ENCODE peak calls at places on chromosomes 1 and 21, in four cellular contexts. H, I, N and K are unnamed samples.
A peak's percentile ranks its signal among the peaks of the same experiment; 100 is the strongest.

GRCh38 chr1:192476802-192477298 is 98.7 kb upstream of the RGS1 start:
- DNase-seq in H (peak; percentile 37), I (no peak), N (no peak), K (peak; percentile 57)

GRCh38 chr1:7500381-7501258 is 270.5 kb upstream of the VAMP3 start:
- DNase-seq in H (no peak), I (no peak), N (no peak), K (no peak)

GRCh38 chr1:3636080-3636479 is 11.3 kb downstream of the TPRG1L start:
- DNase-seq in H (no peak), I (no peak), N (peak; percentile 12), K (no peak)

GRCh38 chr1:42759114-42759513 is 7.7 kb downstream of the P3H1 start:
- DNase-seq in H (no peak), I (no peak), N (no peak), K (no peak)

GRCh38 chr1:153360592-153360991 is 2.9 kb downstream of the S100A9 start:
- DNase-seq in H (no peak), I (no peak), N (no peak), K (no peak)

GRCh38 chr1:163258181-163258580 is 55.5 kb upstream of the RGS5 start:
- DNase-seq in H (no peak), I (no peak), N (no peak), K (no peak)

GRCh38 chr1:246785536-246786111 is 61.4 kb downstream of the SCCPDH start:
- DNase-seq in H (no peak), I (no peak), N (no peak), K (no peak)

GRCh38 chr1:42170779-42171621 is 6.5 kb upstream of the GUCA2A start:
- DNase-seq in H (peak; percentile 37), I (no peak), N (no peak), K (no peak)

GRCh38 chr1:180208264-180208663 is 21.8 kb upstream of the LHX4 start:
- DNase-seq in H (no peak), I (no peak), N (peak; percentile 18), K (no peak)

GRCh38 chr1:174000274-174000852 is 21.8 kb downstream of the RC3H1 start:
- DNase-seq in H (no peak), I (no peak), N (no peak), K (no peak)

GRCh38 chr1:157585984-157586383 is 11.9 kb downstream of the FCRL4 start:
- DNase-seq in H (no peak), I (no peak), N (no peak), K (no peak)

GRCh38 chr1:239593527-239593926 is 207.2 kb downstream of the CHRM3 start:
- DNase-seq in H (no peak), I (no peak), N (no peak), K (no peak)

GRCh38 chr1:39084191-39084590 is 58.0 kb downstream of the NDUFS5 start:
- DNase-seq in H (no peak), I (no peak), N (no peak), K (no peak)

GRCh38 chr1:1969505-1969900 is 34.1 kb downstream of the CFAP74 start:
- DNase-seq in H (no peak), I (no peak), N (no peak), K (no peak)

GRCh38 chr1:212594640-212595039 is 13.9 kb upstream of the ATF3 start:
- DNase-seq in H (no peak), I (no peak), N (no peak), K (no peak)

GRCh38 chr21:15130751-15131150 is 66.0 kb upstream of the NRIP1 start:
- DNase-seq in H (no peak), I (no peak), N (no peak), K (no peak)

GRCh38 chr21:43985690-43986251 is 26.3 kb upstream of the TRAPPC10 start:
- DNase-seq in H (no peak), I (no peak), N (no peak), K (no peak)

GRCh38 chr1:211371406-211372105 is 44.9 kb downstream of the TRAF5 start:
- DNase-seq in H (no peak), I (no peak), N (no peak), K (no peak)

GRCh38 chr1:218365600-218365999 is 20.5 kb downstream of the TGFB2 start:
- DNase-seq in H (no peak), I (peak; percentile 38), N (no peak), K (no peak)

GRCh38 chr1:52651904-52652303 is 18.9 kb downstream of the SHISAL2A start:
- DNase-seq in H (peak; percentile 73), I (no peak), N (no peak), K (no peak)

GRCh38 chr1:8733463-8733862 is 84.0 kb downstream of the RERE start:
- DNase-seq in H (no peak), I (no peak), N (no peak), K (no peak)

GRCh38 chr1:112797221-112797620 is 82.1 kb upstream of the PPM1J start:
- DNase-seq in H (no peak), I (no peak), N (no peak), K (no peak)

GRCh38 chr1:51294566-51295184 is 35.7 kb downstream of the TTC39A start:
- DNase-seq in H (no peak), I (no peak), N (peak; percentile 31), K (no peak)

GRCh38 chr21:38495242-38495641 is 3.0 kb downstream of the ERG start:
- DNase-seq in H (no peak), I (no peak), N (no peak), K (no peak)

GRCh38 chr21:38500073-38500472 is 1.8 kb upstream of the ERG start:
- DNase-seq in H (no peak), I (no peak), N (no peak), K (no peak)

GRCh38 chr21:38499296-38499695 is 1.0 kb upstream of the ERG start:
- DNase-seq in H (no peak), I (no peak), N (no peak), K (no peak)

GRCh38 chr21:38496224-38496623 is 2.1 kb downstream of the ERG start:
- DNase-seq in H (no peak), I (no peak), N (no peak), K (no peak)

DNA sequence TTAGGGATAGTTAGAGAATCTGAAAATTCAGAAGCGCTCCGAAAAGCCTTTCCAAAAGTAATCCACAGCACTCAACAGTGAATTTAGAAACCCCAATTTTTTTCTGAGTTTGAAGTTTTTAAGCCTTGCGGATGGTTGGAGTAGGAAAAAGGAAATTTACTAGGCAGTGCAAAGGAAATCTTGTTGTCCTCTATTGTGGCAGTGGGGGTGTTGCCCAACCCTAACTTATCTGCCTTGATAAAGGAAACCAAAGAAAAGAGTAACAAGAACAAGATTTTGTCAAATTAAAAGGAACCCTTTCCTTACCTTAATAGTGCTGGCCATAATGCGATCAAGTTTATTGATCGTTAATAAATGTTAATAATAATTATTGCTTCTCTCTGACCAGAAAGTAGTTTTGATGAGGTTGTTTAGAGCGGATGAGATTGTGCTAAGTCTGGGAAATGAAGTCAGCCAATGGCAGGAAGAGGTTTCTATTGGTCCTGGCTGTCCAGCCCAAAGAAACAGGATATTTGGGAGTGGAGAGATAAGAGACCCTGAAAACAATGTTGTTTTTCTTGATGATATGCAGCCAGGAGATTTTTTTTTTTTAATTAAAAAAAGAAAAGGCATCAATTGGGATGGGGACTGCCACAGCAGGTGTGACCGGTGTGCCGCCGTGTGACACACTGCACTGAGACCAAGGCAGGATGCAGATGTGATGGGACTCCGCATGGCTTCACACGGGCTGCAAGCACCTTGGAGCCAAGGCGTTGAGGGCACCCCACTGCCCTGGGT is at the start of gene ERG:
- DNase-seq in H (no peak), I (no peak), N (no peak), K (no peak)
- H3K4me3 ChIP-seq in H (no peak within 1 kb of the TSS), I (peak within 1 kb of the TSS; percentile 7), N (peak within 1 kb of the TSS; percentile 31), K (no peak within 1 kb of the TSS)

GRCh38 chr1:26413031-26413430 is 2.4 kb downstream of the LIN28A start:
- DNase-seq in H (no peak), I (no peak), N (no peak), K (no peak)
- H3K4me3 ChIP-seq in H (no peak overlapping the region), I (no peak overlapping the region), N (no peak overlapping the region), K (no peak overlapping the region)

GRCh38 chr1:160646711-160647328 is at the start of gene SLAMF1:
- DNase-seq in H (peak; percentile 11), I (no peak), N (no peak), K (peak; percentile 66)
- H3K4me3 ChIP-seq in H (no peak within 1 kb of the TSS), I (no peak within 1 kb of the TSS), N (peak within 1 kb of the TSS; percentile 36), K (peak within 1 kb of the TSS; percentile 95)

DNA sequence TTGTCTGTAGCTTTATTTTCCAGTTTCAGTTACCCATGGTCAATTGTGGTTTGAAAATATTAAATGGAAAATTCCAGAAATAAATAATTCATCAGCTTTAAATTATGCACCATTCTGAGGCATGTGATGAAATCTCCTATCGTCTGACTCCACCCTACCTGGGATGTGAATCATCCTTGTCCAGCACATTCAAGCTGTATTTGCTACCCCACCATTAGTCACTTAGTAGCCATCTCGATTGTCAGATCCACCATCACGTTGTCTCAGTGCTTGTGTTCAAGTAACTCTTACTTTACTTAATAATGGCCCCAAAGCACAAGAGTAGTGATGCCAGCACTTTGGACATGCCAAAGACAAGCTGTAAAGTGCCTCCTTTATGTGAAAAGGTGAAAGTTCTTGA is 4.0 kb downstream of the STPG1 start:
- DNase-seq in H (no peak), I (no peak), N (no peak), K (no peak)
- H3K4me3 ChIP-seq in H (no peak overlapping the region), I (no peak overlapping the region), N (no peak overlapping the region), K (no peak overlapping the region)

GRCh38 chr1:6208723-6209660 is 3.1 kb downstream of the RNF207 start:
- DNase-seq in H (peak; percentile 53), I (no peak), N (peak; percentile 78), K (no peak)
- H3K4me3 ChIP-seq in H (no peak overlapping the region), I (peak overlapping the region; percentile 19), N (peak overlapping the region; percentile 54), K (peak overlapping the region; percentile 32)

DNA sequence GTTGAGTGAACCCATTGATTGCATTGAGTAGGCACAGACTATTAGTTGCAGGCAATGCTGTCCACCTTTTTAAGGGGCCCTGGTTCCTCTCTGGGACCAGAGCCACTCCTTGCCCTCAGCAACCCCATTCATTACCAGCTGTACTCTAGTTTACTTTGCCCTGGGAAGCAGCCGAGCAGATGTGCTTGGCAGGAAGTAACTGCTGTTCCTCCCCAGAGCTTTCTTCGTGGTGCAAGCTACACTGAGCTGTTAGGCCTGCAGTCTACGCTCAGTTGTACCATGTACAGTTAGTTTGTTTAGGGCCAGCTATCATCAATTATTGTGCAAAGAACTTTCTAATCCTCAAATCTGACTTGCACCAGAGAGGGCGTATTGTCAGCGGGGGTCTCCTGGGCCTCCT is 7.2 kb downstream of the ASCL5 start:
- DNase-seq in H (no peak), I (no peak), N (no peak), K (no peak)
- H3K4me3 ChIP-seq in H (no peak overlapping the region), I (no peak overlapping the region), N (no peak overlapping the region), K (no peak overlapping the region)